ENCODE peak calls at places on chromosomes 5 and 9, in five cellular contexts. J is lower lobe of right lung, O is mucosa of descending colon, S is body of pancreas, N is HepG2. A is an unnamed sample.
A peak's percentile ranks its signal among the peaks of the same experiment; 100 is the strongest.

GRCh38 chr5:124923131-124923530 is 176.7 kb upstream of the ZNF608 start:
- DNase-seq in J (no peak), O (peak; percentile 29), S (peak; percentile 6), N (no peak), A (no peak)

GRCh38 chr5:33794550-33795300 is 97.1 kb downstream of the ADAMTS12 start:
- DNase-seq in J (no peak), O (no peak), S (no peak), N (no peak), A (no peak)

GRCh38 chr9:88198346-88198807 is 60.1 kb upstream of the SPATA31C2 start:
- DNase-seq in J (no peak), O (peak; percentile 55), S (peak; percentile 56), N (no peak), A (no peak)

GRCh38 chr5:55497712-55498111 is 37.1 kb downstream of the PLPP1 start:
- DNase-seq in J (no peak), O (no peak), S (no peak), N (no peak), A (no peak)

GRCh38 chr5:17330386-17330785 is 113.0 kb downstream of the BASP1 start:
- DNase-seq in J (no peak), O (no peak), S (no peak), N (no peak), A (no peak)

GRCh38 chr5:150278046-150278760 is 11.4 kb downstream of the CAMK2A start:
- DNase-seq in J (no peak), O (no peak), S (no peak), N (no peak), A (no peak)

GRCh38 chr5:150778103-150778516 is 447 bp upstream of the SMIM3 start:
- DNase-seq in J (no peak), O (peak; percentile 24), S (peak; percentile 60), N (no peak), A (no peak)

GRCh38 chr9:97527626-97528528 is 26.4 kb downstream of the TMOD1 start:
- DNase-seq in J (no peak), O (no peak), S (no peak), N (no peak), A (no peak)

GRCh38 chr5:67015577-67016290 is 180.9 kb downstream of the CD180 start:
- DNase-seq in J (no peak), O (no peak), S (no peak), N (no peak), A (no peak)

GRCh38 chr5:105288946-105289345 is 1726.4 kb upstream of the NUDT12 start:
- DNase-seq in J (no peak), O (no peak), S (no peak), N (no peak), A (no peak)

GRCh38 chr9:133054194-133054890 is 7.4 kb upstream of the CEL start:
- DNase-seq in J (peak; percentile 35), O (no peak), S (peak; percentile 81), N (no peak), A (peak; percentile 79)
- H3K36me3 ChIP-seq in J (peaks cover 92% of the 10 kb centered on the region), O (peaks cover 19% of the 10 kb centered on the region), S (no peaks in the 10 kb centered on the region), N (peaks cover 75% of the 10 kb centered on the region), A (peaks cover 83% of the 10 kb centered on the region)

GRCh38 chr9:89679006-89679395 is 74.2 kb downstream of the GADD45G start:
- DNase-seq in J (no peak), O (no peak), S (no peak), N (no peak), A (no peak)
- H3K4me1 ChIP-seq in J (peaks cover 31% of the 10 kb centered on the region), O (peaks cover 18% of the 10 kb centered on the region), S (peaks cover 76% of the 10 kb centered on the region), N (no peaks in the 10 kb centered on the region), A (peaks cover 52% of the 10 kb centered on the region)

DNA sequence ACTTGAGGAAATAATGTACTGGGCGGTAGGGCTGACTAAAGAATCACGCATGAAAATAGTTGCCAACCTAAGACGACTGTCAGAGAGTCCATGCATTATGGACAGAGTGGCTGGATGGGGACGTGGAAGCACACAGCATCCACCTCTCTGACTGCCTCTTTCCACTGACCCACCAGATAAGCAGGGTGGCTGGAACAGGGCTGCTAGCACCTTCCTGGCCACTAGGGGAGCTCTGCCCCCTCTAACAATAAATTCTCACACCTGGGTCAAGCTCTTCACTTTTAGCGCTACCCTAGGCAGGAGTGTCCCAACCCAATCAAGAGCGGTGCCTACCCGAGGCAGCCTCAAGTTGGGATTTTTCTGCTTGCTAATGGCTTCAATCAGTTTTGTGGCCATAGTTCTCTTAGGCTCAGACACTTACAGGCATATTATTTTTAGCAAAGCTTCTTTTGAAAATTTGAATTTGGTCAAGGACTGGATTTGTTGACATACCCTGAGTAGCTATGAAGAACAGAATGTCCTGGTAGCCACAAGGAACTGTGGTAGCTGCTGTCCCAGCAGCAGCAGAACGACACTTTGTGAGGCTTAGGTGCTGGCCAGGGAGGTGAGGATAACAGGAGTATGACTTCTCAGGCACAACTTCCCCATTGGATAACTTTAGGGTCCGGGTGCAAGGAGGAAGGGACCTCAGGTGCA is 6.9 kb upstream of the TPM2 start:
- DNase-seq in J (peak; percentile 61), O (peak; percentile 80), S (peak; percentile 80), N (peak; percentile 59), A (peak; percentile 48)
- H3K36me3 ChIP-seq in J (peaks cover 61% of the 10 kb centered on the region), O (peaks cover 32% of the 10 kb centered on the region), S (peaks cover 26% of the 10 kb centered on the region), N (peaks cover 49% of the 10 kb centered on the region), A (peaks cover 62% of the 10 kb centered on the region)

GRCh38 chr9:72356019-72356653 is 8.9 kb downstream of the ZFAND5 start:
- DNase-seq in J (no peak), O (no peak), S (no peak), N (no peak), A (no peak)

GRCh38 chr9:72355153-72355552 is 9.9 kb downstream of the ZFAND5 start:
- DNase-seq in J (no peak), O (no peak), S (no peak), N (no peak), A (no peak)

GRCh38 chr9:72352911-72353388 is 12.1 kb downstream of the ZFAND5 start:
- DNase-seq in J (no peak), O (no peak), S (no peak), N (no peak), A (no peak)

GRCh38 chr9:72353455-72354116 is 11.4 kb downstream of the ZFAND5 start:
- DNase-seq in J (no peak), O (no peak), S (no peak), N (peak; percentile 38), A (no peak)

GRCh38 chr9:72354704-72355103 is 10.3 kb downstream of the ZFAND5 start:
- DNase-seq in J (no peak), O (no peak), S (no peak), N (no peak), A (no peak)
- H3K4me1 ChIP-seq in J (peaks cover 51% of the 10 kb centered on the region), O (peaks cover 49% of the 10 kb centered on the region), S (peaks cover 37% of the 10 kb centered on the region), N (peaks cover 48% of the 10 kb centered on the region), A (peaks cover 71% of the 10 kb centered on the region)

DNA sequence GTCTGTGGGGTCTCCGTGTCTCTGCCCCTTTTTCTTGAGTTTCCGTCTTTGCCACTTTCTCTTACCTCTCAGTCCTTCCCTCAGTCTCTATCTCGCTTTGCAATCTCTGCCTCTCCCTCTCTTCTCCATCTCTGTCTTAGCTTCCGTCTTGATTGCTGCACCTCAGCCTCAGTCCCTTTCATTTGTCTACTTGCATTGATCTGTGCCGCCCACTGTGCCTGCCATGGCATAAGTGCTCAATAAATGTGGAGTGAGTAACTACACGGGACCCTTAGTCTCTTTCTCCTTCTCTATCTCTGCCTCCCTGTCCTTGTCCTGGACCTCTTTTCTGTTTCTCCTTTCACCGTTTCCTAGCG is 6.6 kb downstream of the PCDHGC5 start:
- DNase-seq in J (no peak), O (no peak), S (no peak), N (no peak), A (no peak)
- H3K36me3 ChIP-seq in J (peaks cover 15% of the 10 kb centered on the region), O (no peaks in the 10 kb centered on the region), S (no peaks in the 10 kb centered on the region), N (no peaks in the 10 kb centered on the region), A (peaks cover 63% of the 10 kb centered on the region)

DNA sequence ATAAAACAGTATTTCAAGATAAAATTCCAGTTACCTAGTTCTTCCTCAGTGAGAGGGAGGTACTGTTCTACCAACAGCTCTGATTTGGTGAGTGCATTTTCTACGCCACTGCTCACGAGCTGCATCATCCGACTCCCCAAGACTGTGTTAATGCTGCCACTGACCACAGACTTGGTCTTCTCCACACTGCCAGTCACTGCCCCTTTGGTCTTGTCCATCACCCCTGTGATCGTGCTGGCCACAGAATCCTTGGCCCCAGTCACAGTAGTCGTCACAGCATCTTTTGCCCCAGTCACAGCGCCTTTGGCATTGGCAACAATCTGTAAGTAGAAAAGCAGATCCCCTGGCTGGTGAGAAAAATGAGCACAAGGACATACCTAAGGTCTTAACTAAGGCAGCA is 6.4 kb downstream of the PLIN2 start:
- DNase-seq in J (no peak), O (no peak), S (no peak), N (no peak), A (no peak)
- H3K4me1 ChIP-seq in J (peaks cover 43% of the 10 kb centered on the region), O (no peaks in the 10 kb centered on the region), S (no peaks in the 10 kb centered on the region), N (peaks cover 99% of the 10 kb centered on the region), A (peaks cover 85% of the 10 kb centered on the region)